ENCODE peak calls at places on chromosome 15, in nine cellular contexts. B is body of pancreas, A is kidney, J is brain microvascular endothelial cell, Q is sigmoid colon, K is HCT116, E is IMR-90, P is GM10248, C is psoas muscle. O is an unnamed sample.

GRCh38 chr15:91407237-91407889 is 307.3 kb downstream of the SV2B start:
- DNase-seq in B (no peak), A (no peak), J (no peak), Q (no peak), K (no peak), E (peak), P (no peak), C (no peak), O (no peak)

GRCh38 chr15:88652456-88653199 is 13.8 kb downstream of the ISG20 start:
- DNase-seq in B (no peak), A (no peak), J (no peak), Q (peak), K (no peak), E (no peak), P (no peak), C (no peak), O (no peak)

GRCh38 chr15:50487287-50487686 is 59.2 kb downstream of the USP50 start:
- DNase-seq in B (no peak), A (no peak), J (no peak), Q (no peak), K (no peak), E (no peak), P (peak), C (no peak), O (no peak)

GRCh38 chr15:76285241-76285825 is 25.9 kb downstream of the ETFA start:
- DNase-seq in B (no peak), A (no peak), J (peak), Q (no peak), K (no peak), E (peak), P (no peak), C (no peak), O (peak)

GRCh38 chr15:66685638-66686150 is 16.3 kb upstream of the SMAD6 start:
- DNase-seq in B (no peak), A (no peak), J (peak), Q (no peak), K (no peak), E (no peak), P (no peak), C (no peak), O (no peak)

GRCh38 chr15:78872972-78873795 is 494 bp downstream of the MORF4L1 start:
- DNase-seq in B (peak), A (peak), J (peak), Q (peak), K (peak), E (peak), P (peak), C (peak), O (peak)

GRCh38 chr15:70636540-70637165 is 126.7 kb downstream of the UACA start:
- DNase-seq in B (no peak), A (no peak), J (no peak), Q (no peak), K (peak), E (no peak), P (no peak), C (no peak), O (no peak)

GRCh38 chr15:101464246-101464998 is 25.1 kb downstream of the PCSK6 start:
- DNase-seq in B (no peak), A (no peak), J (no peak), Q (no peak), K (no peak), E (no peak), P (no peak), C (no peak), O (no peak)

GRCh38 chr15:79442911-79443310 is 10.8 kb downstream of the MINAR1 start:
- DNase-seq in B (no peak), A (no peak), J (no peak), Q (no peak), K (no peak), E (no peak), P (no peak), C (no peak), O (no peak)

GRCh38 chr15:64515196-64515595 is 54.8 kb downstream of the ZNF609 start:
- DNase-seq in B (peak), A (no peak), J (no peak), Q (no peak), K (no peak), E (no peak), P (no peak), C (no peak), O (no peak)

GRCh38 chr15:93900476-93901400 is 330.6 kb upstream of the MCTP2 start:
- DNase-seq in B (no peak), A (peak), J (no peak), Q (no peak), K (no peak), E (no peak), P (no peak), C (no peak), O (no peak)
- TF ChIP-seq CTCF in B (no peak), A (no peak), J (no peak), Q (no peak), K (no peak), E (no peak), P (no peak), C (no peak), O (no peak)

GRCh38 chr15:69271217-69271616 is 27.5 kb upstream of the PAQR5 start:
- DNase-seq in B (no peak), A (no peak), J (no peak), Q (no peak), K (no peak), E (no peak), P (no peak), C (no peak), O (no peak)

DNA sequence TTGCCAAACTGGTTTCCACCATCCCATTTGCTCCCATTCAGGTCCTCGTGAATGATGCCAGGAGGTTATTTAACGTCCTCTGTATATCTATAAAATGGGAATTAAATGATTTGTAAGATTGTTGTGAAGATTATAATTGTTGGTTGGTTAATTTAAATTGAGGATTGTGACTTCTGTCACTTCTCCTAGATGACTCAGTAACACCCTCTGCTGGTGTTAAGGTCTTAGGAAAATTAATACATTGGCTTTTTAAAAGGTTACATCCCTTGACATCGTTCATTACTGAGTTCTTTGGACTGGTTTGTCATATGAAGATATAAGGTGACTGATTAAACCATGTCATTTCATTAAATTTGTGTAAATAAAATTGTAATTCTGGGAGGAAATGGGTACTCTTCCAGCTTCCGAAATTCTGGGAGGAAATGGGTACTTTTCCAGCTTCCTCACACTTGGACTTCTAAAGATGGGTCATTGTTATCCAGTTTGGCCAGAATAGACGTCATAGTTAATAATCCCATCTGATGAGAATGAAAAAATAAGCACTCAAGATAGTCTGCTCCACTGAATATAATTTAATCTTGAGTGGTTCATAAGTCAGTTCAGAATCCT is 33.3 kb upstream of the PAQR5 start:
- DNase-seq in B (no peak), A (no peak), J (no peak), Q (no peak), K (peak), E (peak), P (no peak), C (no peak), O (no peak)
- TF ChIP-seq CTCF in B (peak), A (peak), J (peak), Q (peak), K (peak), E (peak), P (peak), C (peak), O (peak)

GRCh38 chr15:55795031-55795430 is 52.1 kb upstream of the PRTG start:
- DNase-seq in B (no peak), A (no peak), J (no peak), Q (no peak), K (no peak), E (no peak), P (no peak), C (no peak), O (no peak)

GRCh38 chr15:55784284-55784683 is 41.3 kb upstream of the PRTG start:
- DNase-seq in B (no peak), A (no peak), J (no peak), Q (no peak), K (no peak), E (no peak), P (no peak), C (no peak), O (no peak)

GRCh38 chr15:55786341-55786740 is 43.4 kb upstream of the PRTG start:
- DNase-seq in B (no peak), A (no peak), J (no peak), Q (no peak), K (no peak), E (no peak), P (no peak), C (no peak), O (no peak)

GRCh38 chr15:55791576-55792400 is 48.8 kb upstream of the PRTG start:
- DNase-seq in B (no peak), A (no peak), J (peak), Q (no peak), K (no peak), E (peak), P (no peak), C (no peak), O (peak)

DNA sequence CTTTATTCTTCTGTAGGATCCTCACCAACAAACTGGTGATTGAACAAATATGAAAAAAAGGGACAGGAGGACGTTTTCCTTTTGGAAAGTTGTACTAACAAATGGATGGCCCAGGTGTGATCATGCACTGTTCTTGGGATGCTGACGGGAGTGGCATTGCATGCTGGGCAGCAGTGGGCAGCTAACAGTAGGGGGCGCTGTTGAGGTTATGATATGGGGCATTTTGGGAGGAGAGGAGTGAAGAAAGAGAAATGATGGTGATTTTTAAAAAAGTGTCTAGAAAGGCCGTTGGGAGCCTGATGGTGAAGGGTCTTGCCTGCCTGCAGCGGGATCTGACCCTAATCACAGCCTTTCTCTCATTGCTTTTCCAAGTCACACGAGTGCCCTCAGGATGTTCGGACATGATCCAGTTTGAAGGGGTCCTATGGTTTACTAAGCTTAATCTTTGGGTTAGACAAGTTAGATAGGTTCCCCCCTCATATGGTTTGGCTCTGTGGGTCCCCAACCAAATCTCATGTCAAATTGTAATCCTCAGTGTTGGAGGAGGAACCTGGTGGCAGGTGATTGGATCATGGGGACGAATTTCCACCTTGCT is 46.2 kb upstream of the PRTG start:
- DNase-seq in B (no peak), A (no peak), J (no peak), Q (no peak), K (peak), E (no peak), P (peak), C (peak), O (no peak)
- TF ChIP-seq CTCF in B (no peak), A (peak), J (peak), Q (no peak), K (peak), E (peak), P (peak), C (peak), O (peak)

DNA sequence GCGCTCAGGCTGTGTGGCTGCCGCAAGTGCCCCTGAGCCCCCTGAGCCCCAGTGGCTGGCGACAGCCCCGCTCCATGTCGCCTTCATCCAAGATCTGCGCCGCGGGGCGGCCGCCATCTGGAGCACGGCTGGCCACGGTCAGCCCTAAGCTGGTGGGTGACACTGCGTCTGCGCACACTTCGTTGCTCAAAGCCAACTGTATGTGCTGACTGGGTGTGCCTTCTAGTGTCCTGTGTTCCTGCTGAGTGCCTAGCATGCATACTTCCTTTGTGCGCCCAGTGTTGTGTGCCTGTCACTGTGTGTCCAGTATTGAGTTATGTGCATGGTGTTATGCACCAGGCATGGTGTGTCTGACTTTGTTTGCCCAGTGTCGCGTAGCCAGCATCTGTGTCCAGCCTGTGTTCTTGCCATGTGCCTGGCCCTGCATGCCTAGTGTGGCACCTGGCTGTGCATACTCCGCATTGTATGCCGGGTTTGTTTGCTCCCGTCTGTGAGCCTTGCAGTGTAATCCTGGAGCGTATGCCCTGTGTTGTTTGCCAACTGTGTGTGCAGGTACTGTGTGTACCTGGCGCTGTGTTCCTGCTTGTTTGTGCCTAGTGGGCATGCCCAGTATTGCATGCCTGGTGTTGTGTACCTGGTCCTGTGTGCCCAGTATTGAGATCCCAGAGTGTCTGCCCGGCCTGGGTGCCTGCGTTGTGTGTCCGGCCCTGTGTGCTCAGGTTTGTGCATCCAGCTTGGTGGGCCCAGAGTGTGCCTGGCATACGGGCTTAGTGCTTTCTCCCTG is 54.7 kb upstream of the CHRNA7 start:
- DNase-seq in B (peak), A (no peak), J (no peak), Q (no peak), K (no peak), E (no peak), P (no peak), C (no peak), O (no peak)
- TF ChIP-seq CTCF in B (no peak), A (no peak), J (peak), Q (no peak), K (peak), E (no peak), P (no peak), C (no peak), O (peak)

GRCh38 chr15:93055211-93055763 is 33.7 kb downstream of the RGMA start:
- DNase-seq in B (no peak), A (no peak), J (no peak), Q (no peak), K (no peak), E (no peak), P (no peak), C (no peak), O (no peak)

GRCh38 chr15:93051236-93052089 is 37.5 kb downstream of the RGMA start:
- DNase-seq in B (no peak), A (peak), J (no peak), Q (no peak), K (no peak), E (no peak), P (no peak), C (no peak), O (no peak)

GRCh38 chr15:93049914-93050534 is 39.0 kb downstream of the RGMA start:
- DNase-seq in B (no peak), A (peak), J (no peak), Q (no peak), K (no peak), E (no peak), P (no peak), C (peak), O (no peak)

GRCh38 chr15:93050648-93051047 is 38.4 kb downstream of the RGMA start:
- DNase-seq in B (no peak), A (peak), J (no peak), Q (no peak), K (no peak), E (no peak), P (no peak), C (peak), O (no peak)

GRCh38 chr15:93052090-93052892 is 36.7 kb downstream of the RGMA start:
- DNase-seq in B (no peak), A (no peak), J (no peak), Q (no peak), K (no peak), E (no peak), P (no peak), C (no peak), O (no peak)
- TF ChIP-seq CTCF in B (no peak), A (no peak), J (peak), Q (no peak), K (peak), E (no peak), P (peak), C (no peak), O (peak)